ENCODE peak calls at places on chromosomes 5 and 9, in seven cellular contexts. I is sigmoid colon; V is GM06990; Y is posterior cingulate gyrus; A is psoas muscle; C is activated T-cell treated with anti-CD3 and anti-CD28 coated beads, Interleukin-2, amount 50 U/mL, for 72 hours; Q is stimulated activated CD8-positive, alpha-beta memory T cell treated with anti-CD3 and anti-CD28 coated beads, Interleukin-4, amount 100 ng/mL, for 1 hour. H is an unnamed sample.
A peak's percentile ranks its signal among the peaks of the same experiment; 100 is the strongest.

GRCh38 chr9:20526500-20527319 is 95.6 kb downstream of the MLLT3 start:
- DNase-seq in I (no peak), V (no peak), Y (no peak), A (no peak), C (no peak), Q (no peak), H (no peak)

GRCh38 chr9:70883056-70883455 is 238.4 kb downstream of the TRPM3 start:
- DNase-seq in I (no peak), V (no peak), Y (no peak), A (no peak), C (no peak), Q (no peak), H (no peak)

GRCh38 chr5:154179846-154180710 is 10.5 kb upstream of the GALNT10 start:
- DNase-seq in I (peak; percentile 71), V (no peak), Y (no peak), A (no peak), C (peak; percentile 19), Q (no peak), H (no peak)

GRCh38 chr5:40834849-40835787 is at the start of gene RPL37:
- DNase-seq in I (peak; percentile 98), V (peak; percentile 95), Y (peak; percentile 99), A (peak; percentile 98), C (peak; percentile 95), Q (peak; percentile 72), H (peak; percentile 99)

GRCh38 chr5:65925601-65926275 is 637 bp upstream of the ERBIN start:
- DNase-seq in I (peak; percentile 89), V (peak; percentile 92), Y (peak; percentile 94), A (peak; percentile 90), C (peak; percentile 83), Q (peak; percentile 52), H (peak; percentile 80)

GRCh38 chr9:128550770-128551651 is 1.4 kb upstream of the SPTAN1 start:
- DNase-seq in I (peak; percentile 80), V (no peak), Y (peak; percentile 83), A (peak; percentile 49), C (no peak), Q (no peak), H (no peak)

GRCh38 chr5:104952876-104953275 is 1390.3 kb upstream of the NUDT12 start:
- DNase-seq in I (no peak), V (no peak), Y (no peak), A (no peak), C (no peak), Q (no peak), H (no peak)

GRCh38 chr5:53253421-53253871 is 143.9 kb upstream of the MOCS2 start:
- DNase-seq in I (no peak), V (no peak), Y (no peak), A (no peak), C (no peak), Q (no peak), H (no peak)

GRCh38 chr5:180126716-180127681 is 55.4 kb upstream of the RNF130 start:
- DNase-seq in I (no peak), V (no peak), Y (peak; percentile 86), A (peak; percentile 56), C (peak; percentile 51), Q (no peak), H (no peak)

GRCh38 chr5:142017832-142018427 is 5.1 kb upstream of the GNPDA1 start:
- DNase-seq in I (no peak), V (peak; percentile 51), Y (no peak), A (no peak), C (peak; percentile 48), Q (no peak), H (no peak)

GRCh38 chr5:60801406-60802090 is 42.5 kb downstream of the ELOVL7 start:
- DNase-seq in I (no peak), V (no peak), Y (no peak), A (no peak), C (no peak), Q (no peak), H (no peak)

GRCh38 chr5:59517926-59518585 is 375.5 kb downstream of the PDE4D start:
- DNase-seq in I (no peak), V (no peak), Y (no peak), A (no peak), C (no peak), Q (no peak), H (no peak)

GRCh38 chr9:2817987-2818386 is 25.9 kb downstream of the PUM3 start:
- DNase-seq in I (no peak), V (no peak), Y (no peak), A (no peak), C (no peak), Q (no peak), H (no peak)

GRCh38 chr5:181167814-181168488 is 20.6 kb downstream of the OR2V2 start:
- DNase-seq in I (no peak), V (peak; percentile 58), Y (no peak), A (no peak), C (peak; percentile 64), Q (no peak), H (no peak)

GRCh38 chr5:149221326-149221725 is 50.3 kb upstream of the AFAP1L1 start:
- DNase-seq in I (no peak), V (no peak), Y (no peak), A (no peak), C (no peak), Q (no peak), H (no peak)

GRCh38 chr9:11966804-11967203 is 726.4 kb upstream of the TYRP1 start:
- DNase-seq in I (no peak), V (no peak), Y (no peak), A (no peak), C (no peak), Q (no peak), H (no peak)

GRCh38 chr5:56594821-56595220 is 220.5 kb upstream of the MAP3K1 start:
- DNase-seq in I (no peak), V (no peak), Y (no peak), A (no peak), C (no peak), Q (no peak), H (no peak)

GRCh38 chr5:122195784-122196394 is 66.5 kb downstream of the ZNF474 start:
- DNase-seq in I (no peak), V (no peak), Y (no peak), A (no peak), C (no peak), Q (no peak), H (no peak)

GRCh38 chr9:113579270-113580040 is 115.9 kb downstream of the RGS3 start:
- DNase-seq in I (peak; percentile 81), V (no peak), Y (no peak), A (peak; percentile 71), C (peak; percentile 41), Q (no peak), H (no peak)

GRCh38 chr5:620586-621180 is 8.5 kb downstream of the CEP72 start:
- DNase-seq in I (peak; percentile 41), V (no peak), Y (peak; percentile 41), A (peak; percentile 33), C (no peak), Q (no peak), H (peak; percentile 34)

GRCh38 chr9:135249711-135250110 is 162.2 kb downstream of the OLFM1 start:
- DNase-seq in I (peak; percentile 35), V (no peak), Y (peak; percentile 64), A (peak; percentile 35), C (no peak), Q (no peak), H (peak; percentile 29)

GRCh38 chr5:52007230-52007858 is 624.1 kb downstream of the ISL1 start:
- DNase-seq in I (no peak), V (no peak), Y (no peak), A (no peak), C (no peak), Q (no peak), H (no peak)

GRCh38 chr5:134851307-134851923 is 5.6 kb downstream of the C5orf24 start:
- DNase-seq in I (no peak), V (no peak), Y (no peak), A (no peak), C (no peak), Q (no peak), H (no peak)

GRCh38 chr9:124220551-124221451 is 36.9 kb upstream of the NEK6 start:
- DNase-seq in I (peak; percentile 65), V (no peak), Y (no peak), A (peak; percentile 48), C (no peak), Q (no peak), H (no peak)

GRCh38 chr5:139951983-139952382 is 91.1 kb downstream of the NRG2 start:
- DNase-seq in I (no peak), V (no peak), Y (no peak), A (no peak), C (no peak), Q (no peak), H (no peak)

GRCh38 chr5:132655821-132656773 is 1.9 kb upstream of the IL13 start:
- DNase-seq in I (no peak), V (peak; percentile 58), Y (peak; percentile 80), A (no peak), C (peak; percentile 71), Q (no peak), H (no peak)

GRCh38 chr9:131799177-131799823 is 59.4 kb upstream of the RAPGEF1 start:
- DNase-seq in I (no peak), V (no peak), Y (no peak), A (no peak), C (peak; percentile 47), Q (no peak), H (no peak)

GRCh38 chr5:77302247-77302646 is 91.8 kb downstream of the PDE8B start:
- DNase-seq in I (no peak), V (no peak), Y (no peak), A (no peak), C (no peak), Q (no peak), H (no peak)

GRCh38 chr5:72470817-72471216 is 36.4 kb downstream of the ZNF366 start:
- DNase-seq in I (no peak), V (no peak), Y (no peak), A (no peak), C (no peak), Q (no peak), H (no peak)

GRCh38 chr5:105632043-105632442 is 2038.7 kb downstream of the EFNA5 start:
- DNase-seq in I (no peak), V (no peak), Y (no peak), A (no peak), C (no peak), Q (no peak), H (no peak)

GRCh38 chr5:76427481-76428140 is 24.5 kb downstream of the IQGAP2 start:
- DNase-seq in I (no peak), V (no peak), Y (no peak), A (no peak), C (no peak), Q (no peak), H (no peak)

GRCh38 chr9:99134893-99135341 is 30.0 kb downstream of the TGFBR1 start:
- DNase-seq in I (no peak), V (peak; percentile 55), Y (no peak), A (no peak), C (no peak), Q (no peak), H (no peak)

GRCh38 chr5:172284275-172284971 is 859 bp upstream of the UBTD2 start:
- DNase-seq in I (peak; percentile 77), V (no peak), Y (no peak), A (no peak), C (no peak), Q (no peak), H (peak; percentile 76)

GRCh38 chr5:175689147-175689991 is 31.5 kb downstream of the HRH2 start:
- DNase-seq in I (peak; percentile 72), V (no peak), Y (peak; percentile 83), A (peak; percentile 64), C (no peak), Q (no peak), H (peak; percentile 60)

GRCh38 chr5:135437796-135438560 is 9.2 kb downstream of the DCANP1 start:
- DNase-seq in I (peak; percentile 90), V (no peak), Y (no peak), A (peak; percentile 91), C (no peak), Q (no peak), H (no peak)

GRCh38 chr5:6188344-6188743 is 190.0 kb downstream of the MED10 start:
- DNase-seq in I (no peak), V (peak; percentile 71), Y (no peak), A (no peak), C (no peak), Q (no peak), H (no peak)

GRCh38 chr9:137456864-137457405 is 2.2 kb downstream of the NSMF start:
- DNase-seq in I (no peak), V (no peak), Y (peak; percentile 71), A (peak; percentile 45), C (no peak), Q (no peak), H (no peak)

GRCh38 chr5:142012186-142012785 is 541 bp downstream of the GNPDA1 start:
- DNase-seq in I (peak; percentile 74), V (no peak), Y (peak; percentile 90), A (peak; percentile 67), C (peak; percentile 62), Q (no peak), H (no peak)

H was measured in RWPE2.